ENCODE peak calls at places on chromosome 17, in five cellular contexts. S is OCI-LY7, G is SK-N-SH, V is GM23338, C is PC-3. U is an unnamed sample.

GRCh38 chr17:50939542-50939794 is 73.3 kb upstream of the TOB1 start:
- DNase-seq in S (no peak), G (no peak), V (no peak), C (no peak), U (no peak)

GRCh38 chr17:7560172-7561027 is 1.3 kb upstream of the SENP3 start:
- DNase-seq in S (peak; percentile 81), G (peak; percentile 67), V (peak; percentile 94), C (peak; percentile 56), U (peak; percentile 90)

GRCh38 chr17:77352996-77353395 is 212.2 kb downstream of the SEC14L1 start:
- DNase-seq in S (no peak), G (no peak), V (no peak), C (no peak), U (no peak)

GRCh38 chr17:40443988-40444899 is 994 bp downstream of the IGFBP4 start:
- DNase-seq in S (no peak), G (no peak), V (peak; percentile 39), C (peak; percentile 9), U (no peak)

GRCh38 chr17:27554152-27554551 is 76.8 kb upstream of the LGALS9 start:
- DNase-seq in S (no peak), G (no peak), V (no peak), C (no peak), U (no peak)

GRCh38 chr17:41367426-41368075 is 2.1 kb downstream of the KRT33B start:
- DNase-seq in S (no peak), G (no peak), V (no peak), C (peak; percentile 32), U (no peak)

GRCh38 chr17:69592692-69593350 is 178.3 kb downstream of the MAP2K6 start:
- DNase-seq in S (no peak), G (no peak), V (no peak), C (no peak), U (no peak)

GRCh38 chr17:81726004-81726403 is 13.9 kb downstream of the SLC25A10 start:
- DNase-seq in S (no peak), G (no peak), V (no peak), C (no peak), U (no peak)

GRCh38 chr17:1413281-1413791 is 13.3 kb upstream of the YWHAE start:
- DNase-seq in S (no peak), G (peak; percentile 54), V (no peak), C (peak; percentile 79), U (no peak)

GRCh38 chr17:81173761-81174160 is 7.7 kb upstream of the AATK start:
- DNase-seq in S (no peak), G (no peak), V (no peak), C (no peak), U (no peak)

GRCh38 chr17:30922235-30922993 is 669 bp downstream of the ADAP2 start:
- DNase-seq in S (no peak), G (peak; percentile 67), V (peak; percentile 66), C (no peak), U (peak; percentile 32)

GRCh38 chr17:76793775-76794174 is 55.9 kb downstream of the MFSD11 start:
- DNase-seq in S (peak; percentile 77), G (peak; percentile 61), V (peak; percentile 67), C (peak; percentile 79), U (peak; percentile 51)

GRCh38 chr17:70107441-70107840 is 32.4 kb downstream of the KCNJ16 start:
- DNase-seq in S (no peak), G (no peak), V (no peak), C (no peak), U (no peak)

GRCh38 chr17:42422958-42423712 is at the start of gene CAVIN1:
- DNase-seq in S (no peak), G (peak; percentile 83), V (peak; percentile 99), C (no peak), U (peak; percentile 98)

GRCh38 chr17:57389474-57389873 is 133.2 kb downstream of the MSI2 start:
- DNase-seq in S (no peak), G (no peak), V (no peak), C (no peak), U (no peak)

GRCh38 chr17:42849451-42850157 is 1.4 kb upstream of the AOC3 start:
- DNase-seq in S (no peak), G (no peak), V (no peak), C (no peak), U (no peak)

GRCh38 chr17:32536736-32537646 is 50.2 kb downstream of the CDK5R1 start:
- DNase-seq in S (no peak), G (no peak), V (no peak), C (no peak), U (no peak)

GRCh38 chr17:72118588-72119279 is 2.1 kb upstream of the SOX9 start:
- DNase-seq in S (peak; percentile 54), G (peak; percentile 83), V (peak; percentile 78), C (peak; percentile 88), U (peak; percentile 84)

GRCh38 chr17:82277851-82278250 is 4.4 kb upstream of the CSNK1D start:
- DNase-seq in S (no peak), G (no peak), V (no peak), C (no peak), U (no peak)

GRCh38 chr17:27630607-27631408 is at the start of gene LGALS9:
- DNase-seq in S (peak; percentile 8), G (no peak), V (no peak), C (peak; percentile 19), U (no peak)

GRCh38 chr17:4834621-4835020 is 1.5 kb downstream of the MINK1 start:
- DNase-seq in S (peak; percentile 11), G (no peak), V (no peak), C (peak; percentile 38), U (no peak)

GRCh38 chr17:78729636-78730035 is 52.4 kb downstream of the CYTH1 start:
- DNase-seq in S (no peak), G (no peak), V (no peak), C (no peak), U (no peak)

GRCh38 chr17:82450357-82451106 is at the start of gene CYBC1:
- DNase-seq in S (peak; percentile 99), G (peak; percentile 99), V (peak; percentile 97), C (peak; percentile 91), U (peak; percentile 97)

GRCh38 chr17:67151717-67152116 is 93.3 kb downstream of the HELZ start:
- DNase-seq in S (no peak), G (no peak), V (no peak), C (peak; percentile 93), U (no peak)

GRCh38 chr17:39194089-39194984 is 3.1 kb downstream of the CACNB1 start:
- DNase-seq in S (no peak), G (peak; percentile 90), V (peak; percentile 75), C (no peak), U (peak; percentile 81)

GRCh38 chr17:81322271-81323082 is 27.4 kb upstream of the SLC38A10 start:
- DNase-seq in S (peak; percentile 68), G (peak; percentile 94), V (peak; percentile 69), C (peak; percentile 36), U (no peak)

DNA sequence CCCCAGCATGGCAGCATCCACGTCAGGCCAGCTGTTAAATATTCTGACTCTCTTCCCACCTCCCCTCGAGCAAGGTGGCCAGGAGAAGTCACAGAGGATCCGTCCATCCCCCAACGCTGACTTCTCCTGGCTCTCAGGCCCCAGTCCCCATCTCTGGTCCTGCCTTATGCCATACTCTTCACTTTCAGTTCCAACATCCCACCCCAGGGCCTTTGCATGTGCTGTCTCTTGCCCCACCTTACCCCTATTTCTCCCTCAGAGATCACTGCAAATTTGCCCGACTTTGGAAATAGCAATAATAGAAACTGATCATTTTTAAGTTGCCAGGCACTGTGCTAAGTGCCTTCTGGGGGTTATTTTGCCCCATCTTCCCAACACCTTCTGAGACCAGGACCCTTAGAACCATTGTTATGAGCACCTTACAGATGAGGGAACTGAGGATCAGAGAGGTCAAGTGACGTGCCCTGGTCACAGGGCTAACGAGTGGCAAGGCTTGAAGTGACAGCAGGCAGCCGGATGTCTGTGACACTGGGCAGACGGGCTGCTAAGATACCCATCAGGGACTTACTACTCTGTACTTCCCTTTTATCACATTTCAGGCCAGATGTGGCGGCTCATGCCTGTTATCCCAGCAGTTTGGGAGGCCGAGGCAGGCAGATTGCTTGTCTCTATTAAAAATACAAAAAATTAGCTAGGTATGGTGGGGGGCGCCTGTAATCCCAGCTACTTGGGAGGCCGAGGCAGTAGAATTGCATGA is 17.7 kb downstream of the HID1 start:
- DNase-seq in S (peak; percentile 47), G (peak; percentile 87), V (no peak), C (no peak), U (no peak)
- TF ChIP-seq CTCF in S (no peak), G (no peak), V (no peak), C (no peak), U (no peak)

DNA sequence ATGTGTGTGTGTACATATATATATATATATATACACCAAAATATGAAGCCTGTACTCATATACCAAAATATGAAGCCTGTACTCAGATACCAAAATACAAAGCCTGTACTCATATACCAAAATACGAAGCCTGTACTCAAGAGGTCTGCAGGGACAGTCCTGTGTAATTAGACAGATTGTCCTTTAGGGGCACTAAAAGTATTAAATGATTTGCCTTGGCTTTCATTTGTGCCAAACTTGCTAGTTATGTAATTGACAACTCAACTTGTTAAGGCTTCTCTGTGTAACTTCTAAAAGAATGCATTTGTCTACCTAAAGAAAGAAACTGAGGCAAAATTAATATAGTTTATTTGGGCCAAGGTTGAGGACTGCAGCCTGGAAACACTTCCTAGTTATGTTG is 30.8 kb upstream of the DHX40 start:
- DNase-seq in S (peak; percentile 34), G (peak; percentile 58), V (peak; percentile 31), C (peak; percentile 46), U (peak; percentile 8)
- TF ChIP-seq EZH2phosphoT487 in S (no peak), G (no peak), V (no peak), C (no peak), U (no peak)

GRCh38 chr17:45104497-45104896 is 27.8 kb downstream of the PLCD3 start:
- DNase-seq in S (no peak), G (no peak), V (no peak), C (no peak), U (peak; percentile 0)

GRCh38 chr17:45107286-45107685 is 25.0 kb downstream of the PLCD3 start:
- DNase-seq in S (no peak), G (no peak), V (no peak), C (no peak), U (no peak)

GRCh38 chr17:45106582-45106981 is 25.7 kb downstream of the PLCD3 start:
- DNase-seq in S (no peak), G (no peak), V (no peak), C (no peak), U (no peak)

GRCh38 chr17:45104907-45105624 is 27.2 kb downstream of the PLCD3 start:
- DNase-seq in S (no peak), G (peak; percentile 4), V (no peak), C (no peak), U (no peak)

GRCh38 chr17:45106101-45106500 is 26.2 kb downstream of the PLCD3 start:
- DNase-seq in S (no peak), G (no peak), V (no peak), C (no peak), U (no peak)
- TF ChIP-seq CTCF in S (no peak), G (no peak), V (no peak), C (no peak), U (no peak)

GRCh38 chr17:73571524-73572130 is 72.6 kb downstream of the SDK2 start:
- DNase-seq in S (no peak), G (no peak), V (no peak), C (no peak), U (no peak)
- TF ChIP-seq EZH2phosphoT487 in S (no peak), G (no peak), V (no peak), C (no peak), U (no peak)